ENCODE peak calls at places on chromosomes 12 and 14, in eight cellular contexts. P, S, J, M, K, I, O and F are unnamed samples.

GRCh38 chr12:132259364-132259871 is 70.0 kb downstream of the GALNT9 start:
- DNase-seq in K (no peak), P (peak), S (no peak), I (no peak), O (no peak), M (no peak), J (peak), F (peak)

GRCh38 chr12:105474672-105475071 is 144.2 kb downstream of the C12orf75 start:
- DNase-seq in S (no peak), K (no peak), O (no peak), I (no peak), P (no peak), M (no peak), J (no peak), F (no peak)

GRCh38 chr14:94132285-94132887 is 3.0 kb upstream of the IFI27L2 start:
- DNase-seq in I (peak), O (peak), P (peak), M (no peak), S (no peak), K (peak), J (peak), F (peak)

GRCh38 chr12:64180951-64181350 is 41.1 kb downstream of the KICS2 start:
- DNase-seq in O (no peak), S (no peak), K (no peak), P (peak), J (no peak), M (no peak), I (no peak), F (no peak)

GRCh38 chr12:75305412-75306332 is 24.5 kb downstream of the CAPS2 start:
- DNase-seq in O (no peak), M (no peak), P (no peak), J (no peak), S (peak), I (no peak), K (no peak), F (no peak)

GRCh38 chr12:30694971-30695326 is 720 bp downstream of the IPO8 start:
- DNase-seq in K (no peak), P (peak), I (peak), O (no peak), J (peak), S (peak), M (peak), F (no peak)

GRCh38 chr12:62714409-62715075 is 220.4 kb downstream of the PPM1H start:
- DNase-seq in S (no peak), O (no peak), M (peak), K (no peak), J (no peak), I (no peak), P (no peak), F (no peak)

GRCh38 chr12:111295176-111295575 is 73.7 kb downstream of the PHETA1 start:
- DNase-seq in O (no peak), M (no peak), P (no peak), K (no peak), J (no peak), I (no peak), S (no peak), F (no peak)

GRCh38 chr12:57239587-57240068 is 10.1 kb downstream of the SHMT2 start:
- DNase-seq in O (no peak), I (no peak), S (no peak), P (no peak), K (peak), M (no peak), J (no peak), F (no peak)

GRCh38 chr14:20477211-20477876 is 8.1 kb downstream of the PNP start:
- DNase-seq in K (no peak), O (no peak), S (no peak), M (no peak), I (no peak), P (peak), J (peak), F (peak)

GRCh38 chr12:18462437-18462836 is 201.1 kb downstream of the PIK3C2G start:
- DNase-seq in I (no peak), M (no peak), J (no peak), S (no peak), K (no peak), O (no peak), P (peak), F (no peak)

GRCh38 chr14:62081012-62081612 is 318.9 kb downstream of the SNAPC1 start:
- DNase-seq in S (no peak), J (no peak), M (no peak), K (no peak), P (no peak), I (no peak), O (no peak), F (no peak)

GRCh38 chr12:52873832-52874572 is 25.2 kb upstream of the KRT78 start:
- DNase-seq in J (peak), P (peak), O (no peak), K (peak), S (peak), I (peak), M (peak), F (no peak)

GRCh38 chr14:35333797-35334743 is 41.9 kb downstream of the PSMA6 start:
- DNase-seq in P (no peak), K (peak), I (no peak), J (no peak), M (no peak), S (no peak), O (no peak), F (no peak)

GRCh38 chr14:39680777-39681176 is 248.5 kb upstream of the FBXO33 start:
- DNase-seq in P (no peak), S (no peak), J (no peak), M (no peak), O (no peak), K (no peak), I (no peak), F (no peak)

GRCh38 chr12:112482734-112483133 is 64.0 kb downstream of the PTPN11 start:
- DNase-seq in P (peak), J (no peak), O (no peak), S (no peak), M (no peak), I (no peak), K (no peak), F (no peak)

GRCh38 chr14:90319173-90319572 is 12.6 kb downstream of the NRDE2 start:
- DNase-seq in K (no peak), M (no peak), J (no peak), I (no peak), O (no peak), S (no peak), P (peak), F (no peak)

GRCh38 chr12:92136883-92137582 is 8.6 kb downstream of the BTG1 start:
- DNase-seq in P (peak), O (no peak), S (no peak), M (no peak), I (no peak), J (no peak), K (no peak), F (no peak)

GRCh38 chr12:43501705-43502104 is 50.3 kb downstream of the ADAMTS20 start:
- DNase-seq in J (no peak), I (peak), K (no peak), M (no peak), P (peak), S (no peak), O (no peak), F (peak)

GRCh38 chr14:29799718-29800117 is 127.9 kb downstream of the PRKD1 start:
- DNase-seq in O (no peak), J (no peak), K (no peak), M (no peak), S (no peak), P (peak), I (no peak), F (no peak)

GRCh38 chr12:87413784-87414183 is 615.4 kb downstream of the C12orf50 start:
- DNase-seq in M (no peak), K (no peak), I (no peak), P (peak), S (no peak), J (no peak), O (no peak), F (no peak)

GRCh38 chr12:79690606-79691298 is at the start of gene PAWR:
- DNase-seq in S (peak), P (peak), M (peak), K (peak), J (no peak), O (peak), I (peak), F (peak)

GRCh38 chr12:107134558-107134957 is 41.2 kb upstream of the CRY1 start:
- DNase-seq in K (no peak), O (peak), S (no peak), M (no peak), I (peak), P (no peak), J (peak), F (peak)

GRCh38 chr12:89707992-89708792 is 446 bp downstream of the ATP2B1 start:
- DNase-seq in S (peak), K (peak), M (peak), J (peak), I (peak), P (peak), O (peak), F (no peak)

GRCh38 chr12:154058-154457 is 59.9 kb downstream of the SLC6A12 start:
- DNase-seq in S (no peak), M (no peak), P (no peak), K (no peak), O (no peak), I (no peak), J (no peak), F (no peak)

GRCh38 chr12:102249073-102249854 is 51.6 kb upstream of the PMCH start:
- DNase-seq in K (no peak), J (no peak), M (no peak), O (no peak), I (no peak), P (no peak), S (no peak), F (no peak)

GRCh38 chr14:104845033-104845666 is 19.9 kb upstream of the CEP170B start:
- DNase-seq in O (no peak), M (no peak), S (no peak), P (no peak), K (no peak), J (no peak), I (no peak), F (no peak)

GRCh38 chr12:124921200-124922008 is 7.0 kb upstream of the UBC start:
- DNase-seq in J (peak), S (peak), P (peak), M (peak), O (peak), K (peak), I (no peak), F (peak)

GRCh38 chr12:130483616-130484180 is 146.0 kb downstream of the PIWIL1 start:
- DNase-seq in I (no peak), O (no peak), P (no peak), M (no peak), S (no peak), J (no peak), K (no peak), F (no peak)

GRCh38 chr14:73896521-73896920 is 9.9 kb downstream of the ZNF410 start:
- DNase-seq in O (no peak), J (no peak), P (peak), S (no peak), I (no peak), M (no peak), K (no peak), F (no peak)

GRCh38 chr12:42221722-42222121 is 16.3 kb downstream of the YAF2 start:
- DNase-seq in J (no peak), O (no peak), M (no peak), I (no peak), K (no peak), P (no peak), S (no peak), F (no peak)